ENCODE peak calls at places on chromosomes 11 and 22, in five cellular contexts. D is activated CD8-positive, alpha-beta T cell treated with anti-CD3 and anti-CD28 coated beads for 36 hours; H is activated naive CD8-positive, alpha-beta T cell treated with anti-CD3 and anti-CD28 coated beads, Interleukin-2, amount 10 ng/mL, durations not matched to agents 7 days and 5 days; W is HEK293T; T is D341Med. C is an unnamed sample.

GRCh38 chr22:44357962-44358553 is 45.3 kb upstream of the SHISAL1 start:
- DNase-seq in D (no peak), H (no peak), W (no peak), T (no peak), C (peak; percentile 10)

GRCh38 chr11:128324531-128325141 is 262.7 kb downstream of the ETS1 start:
- DNase-seq in D (peak; percentile 92), H (peak; percentile 76), W (no peak), T (no peak), C (no peak)

GRCh38 chr11:118641463-118642019 is 34.1 kb downstream of the PHLDB1 start:
- DNase-seq in D (no peak), H (no peak), W (no peak), T (no peak), C (no peak)

GRCh38 chr22:43828711-43829447 is 16.8 kb upstream of the EFCAB6 start:
- DNase-seq in D (no peak), H (peak; percentile 6), W (no peak), T (no peak), C (peak; percentile 48)

GRCh38 chr11:96227244-96227643 is 115.8 kb downstream of the MAML2 start:
- DNase-seq in D (no peak), H (no peak), W (no peak), T (no peak), C (no peak)

GRCh38 chr11:75949023-75949672 is 134.1 kb downstream of the UVRAG start:
- DNase-seq in D (no peak), H (no peak), W (no peak), T (no peak), C (no peak)

GRCh38 chr22:30206964-30207363 is 39.6 kb downstream of the LIF start:
- DNase-seq in D (no peak), H (no peak), W (no peak), T (no peak), C (peak; percentile 71)

GRCh38 chr22:39815882-39816395 is 77.6 kb downstream of the ENTHD1 start:
- DNase-seq in D (no peak), H (no peak), W (no peak), T (no peak), C (no peak)

GRCh38 chr11:14269956-14270355 is 89.0 kb downstream of the RRAS2 start:
- DNase-seq in D (no peak), H (no peak), W (no peak), T (no peak), C (no peak)

GRCh38 chr11:118065375-118065774 is 11.5 kb upstream of the TMPRSS4 start:
- DNase-seq in D (no peak), H (no peak), W (no peak), T (no peak), C (no peak)

GRCh38 chr22:39303892-39304671 is 15.3 kb downstream of the RPL3 start:
- DNase-seq in D (no peak), H (no peak), W (no peak), T (no peak), C (no peak)

GRCh38 chr11:16789560-16790483 is 51.4 kb downstream of the C11orf58 start:
- DNase-seq in D (no peak), H (no peak), W (no peak), T (no peak), C (no peak)

C was measured in WTC11.